ENCODE peak calls at places on chromosome 1, in four cellular contexts. J, M, D and S are unnamed samples.

GRCh38 chr1:1941211-1941841 is 22.2 kb upstream of the TMEM52 start:
- DNase-seq in D (peak), M (no peak), J (no peak), S (no peak)

GRCh38 chr1:55209247-55209646 is 5.9 kb downstream of the USP24 start:
- DNase-seq in J (no peak), D (no peak), M (no peak), S (no peak)

GRCh38 chr1:30966690-30967369 is 58.3 kb upstream of the SDC3 start:
- DNase-seq in D (peak), J (no peak), M (peak), S (no peak)

GRCh38 chr1:184958554-184959353 is 15.6 kb downstream of the NIBAN1 start:
- DNase-seq in J (no peak), D (no peak), M (no peak), S (no peak)

GRCh38 chr1:107879338-107879737 is 85.6 kb downstream of the VAV3 start:
- DNase-seq in M (no peak), J (no peak), D (no peak), S (no peak)

GRCh38 chr1:91759076-91759475 is 126.9 kb downstream of the TGFBR3 start:
- DNase-seq in M (no peak), J (no peak), D (no peak), S (no peak)

GRCh38 chr1:32200226-32201010 is at the start of gene CCDC28B:
- DNase-seq in J (peak), D (no peak), M (peak), S (peak)

GRCh38 chr1:12296623-12297022 is 66.8 kb downstream of the VPS13D start:
- DNase-seq in J (peak), D (no peak), M (no peak), S (no peak)

GRCh38 chr1:48493031-48493430 is 21.0 kb upstream of the SPATA6 start:
- DNase-seq in J (no peak), D (no peak), M (no peak), S (no peak)

GRCh38 chr1:7259955-7260354 is 474.7 kb downstream of the CAMTA1 start:
- DNase-seq in J (no peak), M (no peak), D (no peak), S (no peak)

GRCh38 chr1:62362061-62362951 is 43.1 kb upstream of the KANK4 start:
- DNase-seq in J (no peak), D (no peak), M (no peak), S (no peak)

GRCh38 chr1:145957443-145958319 is at the start of gene LIX1L:
- DNase-seq in M (peak), J (peak), D (peak), S (peak)

GRCh38 chr1:159483501-159483900 is 44.0 kb downstream of the OR10J1 start:
- DNase-seq in M (no peak), D (no peak), J (no peak), S (no peak)

GRCh38 chr1:98991127-98992003 is 13.3 kb downstream of the PLPPR5 start:
- DNase-seq in D (peak), J (peak), M (peak), S (no peak)
- TF ChIP-seq CBFB in D (no peak), J (no peak), M (no peak), S (no peak)

GRCh38 chr1:15796086-15796462 is 11.4 kb downstream of the UQCRHL start:
- DNase-seq in D (no peak), M (no peak), J (no peak), S (no peak)

GRCh38 chr1:15799928-15800835 is 7.3 kb downstream of the UQCRHL start:
- DNase-seq in M (peak), J (no peak), D (peak), S (peak)

GRCh38 chr1:15802234-15802965 is 5.0 kb downstream of the UQCRHL start:
- DNase-seq in M (no peak), J (no peak), D (no peak), S (no peak)

GRCh38 chr1:15797614-15798390 is 9.6 kb downstream of the UQCRHL start:
- DNase-seq in M (no peak), J (no peak), D (no peak), S (no peak)

DNA sequence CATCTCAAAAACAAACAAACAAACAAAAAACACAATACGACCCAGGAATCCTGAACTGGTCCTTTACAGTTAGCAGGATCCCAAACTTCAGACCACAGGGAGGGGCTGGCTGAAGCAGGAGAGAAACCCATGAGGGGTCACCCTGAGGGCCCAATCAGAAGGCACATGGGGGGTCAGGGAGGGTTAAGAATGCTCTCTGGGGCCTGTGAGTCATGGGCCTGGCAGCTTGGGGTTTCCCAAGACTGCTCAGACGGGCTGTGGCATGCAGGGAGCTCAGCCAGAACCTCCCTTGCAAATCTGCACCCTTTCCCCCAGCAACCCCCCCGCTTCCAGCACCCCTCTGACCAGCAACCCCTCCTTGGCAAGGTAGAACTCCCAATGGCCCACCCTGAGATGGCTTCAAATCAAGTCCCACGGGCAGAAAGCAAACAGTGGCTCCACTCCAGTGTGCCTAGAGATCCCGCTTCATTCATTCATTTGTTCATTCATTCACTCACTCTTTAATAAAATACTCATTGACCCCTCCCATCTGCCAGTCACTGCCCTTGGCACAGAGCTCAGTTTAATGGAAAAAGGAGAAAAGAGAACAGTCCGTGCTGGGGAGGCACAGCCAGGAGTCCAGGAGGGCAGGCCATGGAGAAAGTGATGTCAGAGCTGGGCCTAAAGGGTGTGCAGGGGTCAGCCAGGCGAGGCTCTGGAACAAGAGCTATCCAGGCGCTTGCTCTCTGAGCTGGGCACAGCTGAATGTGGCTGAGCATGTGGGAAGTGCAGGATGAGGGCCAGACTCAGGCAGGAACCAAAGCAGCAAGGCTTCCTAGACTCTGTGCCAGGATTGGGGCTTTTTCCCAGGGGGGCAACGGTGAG is 8.2 kb downstream of the UQCRHL start:
- DNase-seq in D (peak), M (peak), J (no peak), S (no peak)
- TF ChIP-seq ATF3 in D (peak), M (peak), J (no peak), S (no peak)

GRCh38 chr1:223363057-223363855 is 720 bp downstream of the SUSD4 start:
- DNase-seq in J (no peak), D (no peak), M (no peak), S (peak)
- TF ChIP-seq CBFB in J (no peak), D (no peak), M (no peak), S (no peak)

GRCh38 chr1:94253456-94254042 is 16.2 kb upstream of the ARHGAP29 start:
- DNase-seq in M (no peak), J (no peak), D (no peak), S (no peak)

GRCh38 chr1:94258873-94259331 is 21.5 kb upstream of the ARHGAP29 start:
- DNase-seq in J (no peak), M (no peak), D (peak), S (no peak)

GRCh38 chr1:94257451-94257850 is 20.1 kb upstream of the ARHGAP29 start:
- DNase-seq in M (no peak), J (no peak), D (no peak), S (no peak)

GRCh38 chr1:94254073-94254810 is 16.9 kb upstream of the ARHGAP29 start:
- DNase-seq in M (no peak), D (no peak), J (no peak), S (no peak)

GRCh38 chr1:94255476-94255875 is 18.1 kb upstream of the ARHGAP29 start:
- DNase-seq in J (no peak), D (no peak), M (no peak), S (no peak)
- TF ChIP-seq ATF3 in J (no peak), D (no peak), M (no peak), S (no peak)

GRCh38 chr1:24325587-24326449 is 6.7 kb downstream of the GRHL3 start:
- DNase-seq in D (no peak), M (no peak), J (no peak), S (no peak)

GRCh38 chr1:24331961-24332673 is 13.0 kb downstream of the GRHL3 start:
- DNase-seq in J (no peak), M (no peak), D (no peak), S (no peak)

GRCh38 chr1:24324903-24325302 is 5.7 kb downstream of the GRHL3 start:
- DNase-seq in J (no peak), D (no peak), M (no peak), S (no peak)

GRCh38 chr1:24327886-24328285 is 8.7 kb downstream of the GRHL3 start:
- DNase-seq in D (no peak), M (no peak), J (no peak), S (no peak)

DNA sequence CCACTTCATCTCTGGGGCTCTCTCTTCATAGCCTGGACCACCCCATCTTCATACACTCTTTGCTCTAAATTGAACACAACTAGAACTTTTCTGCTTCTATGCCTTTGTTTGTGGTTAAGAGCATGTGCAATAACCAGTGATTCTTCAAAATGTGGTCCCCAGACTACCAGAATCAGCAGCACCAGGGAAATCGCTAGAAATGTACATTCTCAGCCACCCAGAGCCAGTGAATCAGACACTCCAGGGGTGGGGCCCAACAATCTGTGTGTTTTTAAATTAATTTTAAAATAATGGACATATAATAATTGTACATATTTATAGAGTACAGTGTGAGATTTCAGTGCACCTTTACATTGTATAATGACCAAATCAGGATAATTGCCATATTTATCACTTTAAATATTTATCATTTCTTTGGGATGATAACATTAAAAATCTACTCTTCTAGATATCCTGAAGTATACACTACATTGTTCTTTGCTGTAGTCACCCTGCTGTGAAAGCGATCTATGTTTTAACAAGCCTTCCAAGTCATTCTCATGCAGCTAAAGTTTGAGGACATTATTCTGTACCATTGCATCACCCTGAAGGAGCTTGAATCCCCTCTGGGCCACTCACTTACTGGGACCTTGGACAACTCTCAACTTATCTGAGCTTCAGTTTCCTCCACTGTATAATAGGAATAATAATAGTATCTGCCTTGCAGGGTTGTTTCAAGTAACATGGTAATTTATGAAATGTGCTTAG is 10.8 kb downstream of the GRHL3 start:
- DNase-seq in M (no peak), D (no peak), J (no peak), S (no peak)
- TF ChIP-seq CBFB in M (no peak), D (no peak), J (no peak), S (no peak)

GRCh38 chr1:4622821-4623220 is 31.6 kb upstream of the AJAP1 start:
- DNase-seq in D (no peak), M (no peak), J (no peak), S (no peak)

GRCh38 chr1:4617506-4617905 is 36.9 kb upstream of the AJAP1 start:
- DNase-seq in J (no peak), M (no peak), D (no peak), S (no peak)

GRCh38 chr1:4624801-4625200 is 29.6 kb upstream of the AJAP1 start:
- DNase-seq in D (no peak), M (no peak), J (no peak), S (no peak)

GRCh38 chr1:4624141-4624715 is 30.2 kb upstream of the AJAP1 start:
- DNase-seq in D (no peak), M (no peak), J (no peak), S (no peak)

DNA sequence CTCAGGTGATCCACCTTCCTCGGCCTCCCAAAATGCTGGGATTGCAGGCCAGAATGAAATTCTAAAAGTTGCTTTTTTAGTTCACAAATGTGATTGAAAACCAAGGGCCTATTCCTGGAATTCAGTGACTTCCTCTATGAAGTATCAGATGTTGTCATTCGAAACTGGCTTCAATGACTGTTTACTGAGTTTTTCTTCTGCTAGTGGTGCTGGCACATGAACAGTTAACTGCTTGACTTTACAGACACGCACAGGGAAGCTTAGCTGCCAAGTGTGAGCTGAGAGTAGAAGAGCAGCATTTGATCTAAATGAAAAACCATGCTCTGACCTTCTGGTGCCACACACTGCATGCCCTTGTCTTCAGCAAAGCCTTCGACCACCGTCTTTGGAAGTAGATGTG is 32.8 kb upstream of the AJAP1 start:
- DNase-seq in M (no peak), J (no peak), D (no peak), S (no peak)
- TF ChIP-seq ATF3 in M (no peak), J (no peak), D (no peak), S (no peak)